ENCODE peak calls at places on chromosomes 4 and X, in seven cellular contexts. I is CD8-positive, alpha-beta memory T cell; J is HL-60; Y is fibroblast of lung; G is body of pancreas; O is CD4-positive, alpha-beta memory T cell; F is H9. P is an unnamed sample.

GRCh38 chrX:10045327-10046000 is 78.3 kb downstream of the CLDN34 start:
- DNase-seq in O (no peak), Y (peak; percentile 12), F (no peak), J (no peak), I (no peak), G (peak; percentile 73), P (no peak)

GRCh38 chr4:127870688-127871087 is 10.0 kb upstream of the PLK4 start:
- DNase-seq in O (no peak), J (no peak), F (no peak), I (no peak), G (no peak), Y (peak; percentile 85), P (no peak)

GRCh38 chr4:76601791-76602190 is 166.8 kb downstream of the SHROOM3 start:
- DNase-seq in I (no peak), J (no peak), O (no peak), Y (no peak), F (no peak), G (peak; percentile 20), P (no peak)

GRCh38 chrX:22392176-22392814 is 119.6 kb downstream of the CBLL2 start:
- DNase-seq in G (no peak), J (no peak), I (no peak), F (no peak), Y (no peak), O (no peak), P (no peak)

GRCh38 chr4:178423366-178423765 is 981.1 kb upstream of the AGA start:
- DNase-seq in J (no peak), I (no peak), F (no peak), Y (no peak), G (no peak), O (no peak), P (no peak)

GRCh38 chr4:170111546-170111945 is 21.8 kb upstream of the AADAT start:
- DNase-seq in O (no peak), J (no peak), G (no peak), Y (no peak), F (no peak), I (no peak), P (no peak)

GRCh38 chrX:152632445-152633097 is 5.1 kb upstream of the GABRQ start:
- DNase-seq in I (peak; percentile 1), G (peak; percentile 26), Y (peak; percentile 27), J (peak; percentile 36), F (peak; percentile 43), O (peak; percentile 21), P (peak; percentile 9)

GRCh38 chr4:139144161-139144859 is 32.7 kb downstream of the ELF2 start:
- DNase-seq in O (no peak), F (peak; percentile 53), J (peak; percentile 86), I (no peak), Y (peak; percentile 42), G (peak; percentile 61), P (peak; percentile 63)

GRCh38 chr4:177948853-177949252 is 506.6 kb upstream of the AGA start:
- DNase-seq in G (no peak), O (no peak), J (no peak), F (no peak), Y (no peak), I (no peak), P (no peak)

GRCh38 chr4:2930135-2930805 is 32.9 kb downstream of the NOP14 start:
- DNase-seq in Y (no peak), I (no peak), O (no peak), F (peak; percentile 20), G (peak; percentile 59), J (no peak), P (no peak)

GRCh38 chr4:162506253-162506652 is 342.5 kb upstream of the FSTL5 start:
- DNase-seq in Y (no peak), J (no peak), O (no peak), F (no peak), G (no peak), I (no peak), P (no peak)

GRCh38 chr4:41320786-41321185 is 64.1 kb downstream of the UCHL1 start:
- DNase-seq in G (no peak), J (no peak), O (no peak), I (no peak), Y (no peak), F (no peak), P (no peak)

GRCh38 chrX:63750846-63751245 is 34.2 kb downstream of the ARHGEF9 start:
- DNase-seq in O (no peak), Y (no peak), F (no peak), G (no peak), I (no peak), J (no peak), P (no peak)

GRCh38 chr4:17142232-17142711 is 243.8 kb upstream of the LDB2 start:
- DNase-seq in Y (peak; percentile 91), G (no peak), I (no peak), O (no peak), J (peak; percentile 48), F (no peak), P (peak; percentile 20)

GRCh38 chrX:10397349-10397748 is 223.0 kb downstream of the MID1 start:
- DNase-seq in F (no peak), J (peak; percentile 82), G (no peak), Y (no peak), I (no peak), O (no peak), P (no peak)

GRCh38 chrX:143121471-143121870 is 95.7 kb downstream of the SPANXN4 start:
- DNase-seq in G (peak; percentile 30), F (no peak), O (no peak), J (no peak), Y (no peak), I (no peak), P (no peak)

GRCh38 chrX:12721042-12721441 is 70.2 kb upstream of the PRPS2 start:
- DNase-seq in J (no peak), O (no peak), G (no peak), Y (no peak), F (peak; percentile 38), I (no peak), P (no peak)

GRCh38 chr4:102620697-102621497 is 119.7 kb downstream of the NFKB1 start:
- DNase-seq in Y (peak; percentile 73), I (no peak), J (peak; percentile 20), F (no peak), O (no peak), G (peak; percentile 86), P (no peak)

GRCh38 chr4:125140966-125141495 is 173.7 kb upstream of the FAT4 start:
- DNase-seq in G (no peak), I (no peak), O (no peak), Y (peak; percentile 19), F (no peak), J (no peak), P (peak; percentile 17)

GRCh38 chrX:78119521-78120227 is 15.6 kb downstream of the PGK1 start:
- DNase-seq in F (no peak), G (no peak), Y (no peak), O (no peak), J (no peak), I (no peak), P (no peak)

GRCh38 chr4:118112647-118113046 is 78.4 kb downstream of the NDST3 start:
- DNase-seq in Y (no peak), I (no peak), J (no peak), G (no peak), O (no peak), F (no peak), P (peak; percentile 30)

GRCh38 chr4:1964443-1964842 is 44.3 kb downstream of the NELFA start:
- DNase-seq in Y (no peak), F (no peak), I (no peak), O (no peak), G (no peak), J (no peak), P (no peak)

GRCh38 chr4:17096692-17097091 is 198.2 kb upstream of the LDB2 start:
- DNase-seq in F (no peak), J (no peak), O (no peak), G (no peak), Y (no peak), I (no peak), P (no peak)

GRCh38 chr4:62543002-62543401 is 1342.9 kb downstream of the ADGRL3 start:
- DNase-seq in G (no peak), J (no peak), Y (no peak), F (no peak), O (no peak), I (no peak), P (no peak)

GRCh38 chr4:89134775-89135319 is 23.5 kb downstream of the TIGD2 start:
- DNase-seq in G (no peak), F (no peak), Y (peak; percentile 87), J (no peak), O (no peak), I (no peak), P (peak; percentile 83)

GRCh38 chr4:174631901-174632758 is 109.8 kb upstream of the HPGD start:
- DNase-seq in O (peak; percentile 10), Y (peak; percentile 73), F (no peak), G (peak; percentile 25), J (peak; percentile 33), I (no peak), P (no peak)

GRCh38 chrX:71111141-71111843 is at the start of gene IL2RG:
- DNase-seq in J (peak; percentile 74), Y (no peak), F (no peak), I (peak; percentile 60), O (peak; percentile 89), G (peak; percentile 28), P (no peak)

GRCh38 chrX:149510386-149510785 is 5.3 kb upstream of the IDS start:
- DNase-seq in I (no peak), Y (no peak), G (no peak), F (no peak), O (no peak), J (no peak), P (no peak)
- H3K27ac ChIP-seq in I (no peak overlapping the region), Y (no peak overlapping the region), G (no peak overlapping the region), F (no peak overlapping the region), O (no peak overlapping the region), J (no peak overlapping the region), P (no peak overlapping the region)

DNA sequence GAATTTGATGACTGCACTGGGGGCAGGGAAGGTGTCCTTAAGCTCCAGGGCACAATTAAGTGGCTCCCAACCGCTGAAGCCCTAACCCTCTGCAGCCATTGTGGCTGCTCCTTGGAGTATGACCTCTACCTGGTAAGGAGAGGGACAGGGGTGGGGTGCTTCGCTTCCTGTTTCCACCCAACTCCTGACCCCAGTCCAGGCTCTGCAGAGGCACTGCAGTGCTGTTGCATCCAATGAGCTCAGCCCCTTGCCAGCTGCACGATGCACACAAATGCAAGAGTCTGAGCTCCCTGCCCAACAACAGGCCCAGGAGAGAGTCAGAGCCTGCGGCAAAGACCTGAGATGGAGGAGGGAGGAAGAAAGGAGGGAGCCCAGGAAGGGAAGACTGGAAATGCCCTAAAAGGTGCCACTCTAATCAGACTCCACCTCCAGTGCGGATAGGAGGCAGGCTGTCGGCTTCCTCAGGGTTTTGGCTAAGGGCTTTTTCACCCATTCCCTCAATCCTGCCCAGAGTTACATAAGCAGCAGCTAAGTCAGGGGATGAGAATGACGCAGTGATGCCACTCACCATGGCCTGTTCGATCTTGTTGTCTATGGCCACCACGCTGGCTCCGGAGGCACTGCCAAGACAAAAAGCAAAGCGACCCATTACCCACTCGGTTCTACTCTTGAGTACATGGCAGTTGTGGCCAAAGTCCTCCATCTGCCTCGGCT is 60.1 kb downstream of the TSC22D3 start:
- DNase-seq in O (peak; percentile 49), G (no peak), I (no peak), F (no peak), Y (no peak), J (no peak), P (no peak)
- H3K27ac ChIP-seq in O (peak overlapping the region; percentile 95), G (peak overlapping the region; percentile 87), I (peak overlapping the region; percentile 99), F (no peak overlapping the region), Y (peak overlapping the region; percentile 76), J (peak overlapping the region; percentile 85), P (peak overlapping the region; percentile 91)

GRCh38 chr4:95018845-95019244 is 261.1 kb downstream of the BMPR1B start:
- DNase-seq in Y (no peak), J (no peak), G (no peak), O (no peak), F (no peak), I (no peak), P (no peak)
- H3K27ac ChIP-seq in Y (no peak overlapping the region), J (no peak overlapping the region), G (no peak overlapping the region), O (no peak overlapping the region), F (no peak overlapping the region), I (no peak overlapping the region), P (no peak overlapping the region)

GRCh38 chrX:119503484-119503861 is 35.2 kb downstream of the SLC25A5 start:
- DNase-seq in G (peak; percentile 62), Y (peak; percentile 73), O (no peak), I (no peak), J (no peak), F (no peak), P (peak; percentile 72)
- H3K27ac ChIP-seq in G (peak overlapping the region; percentile 18), Y (peak overlapping the region; percentile 47), O (no peak overlapping the region), I (no peak overlapping the region), J (no peak overlapping the region), F (no peak overlapping the region), P (peak overlapping the region; percentile 56)

P was measured in foreskin keratinocyte.